ENCODE peak calls at places on chromosomes 2 and 18, in eight cellular contexts. U, P, Y, W, E, B, S and Q are unnamed samples.

GRCh38 chr2:30162821-30163220 is 16.0 kb downstream of the YPEL5 start:
- DNase-seq in U (no peak), P (no peak), Y (no peak), W (no peak), E (no peak), B (no peak), S (no peak), Q (no peak)

GRCh38 chr2:218957685-218958084 is 1.8 kb upstream of the CDK5R2 start:
- DNase-seq in U (no peak), P (no peak), Y (no peak), W (no peak), E (no peak), B (no peak), S (no peak), Q (no peak)

GRCh38 chr2:237254369-237254861 is 159.5 kb downstream of the COL6A3 start:
- DNase-seq in U (peak), P (no peak), Y (no peak), W (no peak), E (no peak), B (no peak), S (no peak), Q (no peak)

GRCh38 chr2:166419616-166419934 is 43.8 kb upstream of the SCN9A start:
- DNase-seq in U (peak), P (no peak), Y (peak), W (peak), E (peak), B (no peak), S (peak), Q (peak)

GRCh38 chr2:129957891-129958290 is 21.6 kb upstream of the RAB6C start:
- DNase-seq in U (no peak), P (no peak), Y (no peak), W (no peak), E (peak), B (no peak), S (no peak), Q (no peak)

GRCh38 chr18:25830787-25831186 is 259.6 kb downstream of the SS18 start:
- DNase-seq in U (peak), P (no peak), Y (no peak), W (no peak), E (peak), B (no peak), S (no peak), Q (no peak)

GRCh38 chr18:59145055-59145454 is 5.4 kb downstream of the SEC11C start:
- DNase-seq in U (no peak), P (no peak), Y (no peak), W (no peak), E (no peak), B (no peak), S (no peak), Q (no peak)

GRCh38 chr2:129912871-129913694 is 66.4 kb upstream of the RAB6C start:
- DNase-seq in U (no peak), P (no peak), Y (no peak), W (no peak), E (no peak), B (no peak), S (no peak), Q (no peak)

GRCh38 chr18:54926593-54927297 is 32.5 kb downstream of the CCDC68 start:
- DNase-seq in U (peak), P (no peak), Y (no peak), W (peak), E (no peak), B (no peak), S (no peak), Q (no peak)

GRCh38 chr2:16036951-16037350 is 96.6 kb downstream of the MYCN start:
- DNase-seq in U (no peak), P (no peak), Y (no peak), W (no peak), E (no peak), B (no peak), S (no peak), Q (no peak)

GRCh38 chr2:207072579-207072978 is 93.2 kb downstream of the KLF7 start:
- DNase-seq in U (no peak), P (no peak), Y (no peak), W (no peak), E (no peak), B (no peak), S (no peak), Q (no peak)

GRCh38 chr18:3321133-3321812 is 59.3 kb downstream of the MYL12B start:
- DNase-seq in U (peak), P (peak), Y (no peak), W (peak), E (peak), B (peak), S (no peak), Q (no peak)

GRCh38 chr18:66533693-66534092 is 70.2 kb downstream of the CDH19 start:
- DNase-seq in U (no peak), P (no peak), Y (no peak), W (no peak), E (no peak), B (no peak), S (peak), Q (no peak)

GRCh38 chr2:45102579-45103117 is 93.4 kb upstream of the SIX2 start:
- DNase-seq in U (no peak), P (no peak), Y (no peak), W (peak), E (no peak), B (no peak), S (no peak), Q (no peak)

GRCh38 chr2:121196132-121196848 is 88.7 kb downstream of the TFCP2L1 start:
- DNase-seq in U (no peak), P (no peak), Y (no peak), W (no peak), E (no peak), B (no peak), S (peak), Q (no peak)

GRCh38 chr2:29459445-29460179 is 344.4 kb downstream of the CLIP4 start:
- DNase-seq in U (peak), P (no peak), Y (no peak), W (peak), E (peak), B (no peak), S (no peak), Q (no peak)

GRCh38 chr2:217788669-217789002 is 214.2 kb downstream of the TNS1 start:
- DNase-seq in U (no peak), P (no peak), Y (no peak), W (no peak), E (no peak), B (no peak), S (no peak), Q (no peak)
- H3K4me2 ChIP-seq in U (no peak), P (no peak), Y (no peak), W (no peak), E (no peak), B (no peak), S (no peak), Q (no peak)

DNA sequence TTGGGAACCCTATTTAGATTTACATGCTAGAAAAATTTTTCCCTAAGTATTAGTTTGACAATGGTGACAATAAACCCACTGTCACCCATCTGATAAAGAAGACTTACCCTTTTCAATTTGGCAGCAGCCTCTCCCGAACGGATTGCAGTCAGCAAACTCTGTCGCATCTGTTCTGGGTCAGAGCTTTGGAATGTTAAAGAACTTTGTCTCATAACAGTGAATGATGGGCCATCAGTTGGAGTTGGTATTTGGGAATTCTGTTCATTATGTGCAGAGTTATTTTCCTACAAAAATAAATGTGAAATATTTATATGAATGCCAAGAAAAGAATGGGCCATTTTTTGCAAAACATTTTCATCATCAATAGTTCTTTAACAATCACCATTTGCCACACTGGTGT is 70.8 kb upstream of the GRB14 start:
- DNase-seq in U (peak), P (no peak), Y (no peak), W (no peak), E (no peak), B (no peak), S (no peak), Q (no peak)
- TF ChIP-seq EZH2phosphoT487 in U (no peak), P (no peak), Y (no peak), W (no peak), E (no peak), B (no peak), S (no peak), Q (no peak)

GRCh38 chr2:224947566-224947965 is 94.7 kb downstream of the DOCK10 start:
- DNase-seq in U (no peak), P (peak), Y (no peak), W (no peak), E (no peak), B (no peak), S (no peak), Q (no peak)

GRCh38 chr2:224946911-224947310 is 95.4 kb downstream of the DOCK10 start:
- DNase-seq in U (peak), P (peak), Y (no peak), W (peak), E (no peak), B (no peak), S (no peak), Q (no peak)

GRCh38 chr2:224948005-224948404 is 94.3 kb downstream of the DOCK10 start:
- DNase-seq in U (no peak), P (no peak), Y (no peak), W (no peak), E (no peak), B (no peak), S (no peak), Q (no peak)

GRCh38 chr2:224944707-224945106 is 97.6 kb downstream of the DOCK10 start:
- DNase-seq in U (no peak), P (no peak), Y (no peak), W (no peak), E (no peak), B (no peak), S (no peak), Q (no peak)

GRCh38 chr2:224945134-224945533 is 97.1 kb downstream of the DOCK10 start:
- DNase-seq in U (no peak), P (no peak), Y (no peak), W (no peak), E (no peak), B (no peak), S (no peak), Q (no peak)
- H3K4me2 ChIP-seq in U (no peak), P (peak), Y (no peak), W (no peak), E (no peak), B (no peak), S (peak), Q (no peak)

GRCh38 chr2:203582468-203582867 is 47.4 kb upstream of the RAPH1 start:
- DNase-seq in U (no peak), P (no peak), Y (no peak), W (peak), E (no peak), B (no peak), S (no peak), Q (no peak)
- TF ChIP-seq EZH2phosphoT487 in U (no peak), P (no peak), Y (no peak), W (no peak), E (no peak), B (no peak), S (no peak), Q (no peak)

DNA sequence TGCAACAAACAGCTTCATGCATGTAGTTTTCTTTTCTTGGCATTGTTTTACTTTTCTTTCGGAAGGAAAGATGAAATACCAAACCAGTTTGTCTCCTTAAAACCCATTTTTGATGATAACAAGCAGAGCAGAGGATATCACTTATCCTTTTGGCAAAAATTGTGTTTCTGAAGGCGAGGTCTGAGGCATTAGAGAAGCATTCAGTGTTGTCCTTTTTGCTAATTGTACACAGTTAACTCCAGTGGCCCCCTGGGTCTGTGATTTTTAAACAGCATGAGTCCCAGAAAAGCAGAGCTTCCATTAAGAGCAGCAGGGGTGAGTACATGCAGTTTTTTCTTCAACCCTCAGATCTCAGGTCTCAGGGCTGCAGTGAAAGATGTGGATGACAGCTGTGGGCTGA is 41.3 kb downstream of the TTC39C start:
- DNase-seq in U (peak), P (no peak), Y (no peak), W (no peak), E (no peak), B (peak), S (no peak), Q (peak)
- H3K4me2 ChIP-seq in U (no peak), P (peak), Y (no peak), W (no peak), E (peak), B (no peak), S (peak), Q (peak)

GRCh38 chr18:62509779-62510178 is 13.0 kb upstream of the ZCCHC2 start:
- DNase-seq in U (no peak), P (no peak), Y (no peak), W (no peak), E (no peak), B (no peak), S (no peak), Q (no peak)

GRCh38 chr18:62500966-62501591 is 21.7 kb upstream of the ZCCHC2 start:
- DNase-seq in U (no peak), P (no peak), Y (no peak), W (no peak), E (no peak), B (no peak), S (no peak), Q (no peak)

GRCh38 chr18:62510744-62511143 is 12.1 kb upstream of the ZCCHC2 start:
- DNase-seq in U (no peak), P (no peak), Y (no peak), W (no peak), E (no peak), B (no peak), S (no peak), Q (no peak)

GRCh38 chr18:62506495-62507143 is 16.2 kb upstream of the ZCCHC2 start:
- DNase-seq in U (no peak), P (no peak), Y (no peak), W (peak), E (no peak), B (no peak), S (no peak), Q (no peak)

GRCh38 chr18:62505669-62506494 is 16.9 kb upstream of the ZCCHC2 start:
- DNase-seq in U (peak), P (peak), Y (no peak), W (peak), E (no peak), B (no peak), S (no peak), Q (no peak)
- TF ChIP-seq EZH2phosphoT487 in U (no peak), P (no peak), Y (no peak), W (no peak), E (no peak), B (no peak), S (no peak), Q (no peak)

GRCh38 chr2:234710066-234710465 is 213.2 kb upstream of the ARL4C start:
- DNase-seq in U (no peak), P (no peak), Y (no peak), W (no peak), E (no peak), B (no peak), S (no peak), Q (no peak)
- H3K4me2 ChIP-seq in U (no peak), P (no peak), Y (no peak), W (no peak), E (no peak), B (no peak), S (peak), Q (peak)